ENCODE peak calls at places on chromosomes 3 and 15, in eight cellular contexts. W is transverse colon; L is ovary; G is GM23248; X is vagina; Z is neuronal stem cell; Y is naive thymus-derived CD4-positive, alpha-beta T cell; P is CD8-positive, alpha-beta T cell. F is an unnamed sample. For H3K4me1, the result is how much of the 10 kb centered on the place peaks cover.

GRCh38 chr15:66187271-66187670 is 66.3 kb downstream of the MEGF11 start:
- DNase-seq in W (no peak), L (no peak), G (no peak), X (no peak), Z (no peak), Y (no peak), P (no peak), F (no peak)

GRCh38 chr15:31079519-31079918 is 22.0 kb downstream of the TRPM1 start:
- DNase-seq in W (no peak), L (no peak), G (peak), X (no peak), Z (no peak), Y (no peak), P (no peak), F (no peak)

GRCh38 chr3:13014755-13015285 is 58.4 kb downstream of the IQSEC1 start:
- DNase-seq in W (peak), L (no peak), G (no peak), X (no peak), Z (no peak), Y (no peak), P (no peak), F (no peak)

GRCh38 chr3:172312006-172312405 is 136.2 kb downstream of the GHSR start:
- DNase-seq in W (no peak), L (no peak), G (peak), X (no peak), Z (no peak), Y (no peak), P (no peak), F (no peak)

GRCh38 chr3:120196333-120196732 is 88.7 kb downstream of the GPR156 start:
- DNase-seq in W (no peak), L (no peak), G (no peak), X (no peak), Z (no peak), Y (no peak), P (no peak), F (no peak)

GRCh38 chr3:188979236-188979635 is 192.5 kb upstream of the TPRG1 start:
- DNase-seq in W (no peak), L (no peak), G (no peak), X (no peak), Z (no peak), Y (no peak), P (no peak), F (no peak)

GRCh38 chr3:127443581-127444375 is 146.8 kb downstream of the TPRA1 start:
- DNase-seq in W (no peak), L (peak), G (no peak), X (no peak), Z (no peak), Y (no peak), P (no peak), F (no peak)

GRCh38 chr15:62287066-62287857 is 122.2 kb upstream of the C2CD4B start:
- DNase-seq in W (no peak), L (no peak), G (peak), X (no peak), Z (no peak), Y (no peak), P (no peak), F (no peak)

GRCh38 chr3:39748002-39748401 is 61.4 kb upstream of the MYRIP start:
- DNase-seq in W (no peak), L (no peak), G (peak), X (no peak), Z (no peak), Y (no peak), P (no peak), F (no peak)

GRCh38 chr15:82139823-82140268 is 94.0 kb upstream of the MEX3B start:
- DNase-seq in W (no peak), L (no peak), G (peak), X (no peak), Z (peak), Y (no peak), P (no peak), F (no peak)

GRCh38 chr3:169390310-169390731 is 273.2 kb downstream of the MECOM start:
- DNase-seq in W (peak), L (no peak), G (peak), X (no peak), Z (no peak), Y (no peak), P (no peak), F (no peak)

GRCh38 chr3:175383366-175383765 is 524.2 kb downstream of the NAALADL2 start:
- DNase-seq in W (no peak), L (no peak), G (peak), X (no peak), Z (no peak), Y (no peak), P (no peak), F (no peak)

GRCh38 chr15:57758556-57758955 is 52.0 kb downstream of the POLR2M start:
- DNase-seq in W (no peak), L (no peak), G (no peak), X (no peak), Z (no peak), Y (no peak), P (no peak), F (no peak)

GRCh38 chr15:87032291-87032690 is 952.6 kb downstream of the AGBL1 start:
- DNase-seq in W (no peak), L (no peak), G (no peak), X (no peak), Z (no peak), Y (no peak), P (no peak), F (no peak)

GRCh38 chr15:101240364-101240763 is 11.5 kb downstream of the CHSY1 start:
- DNase-seq in W (no peak), L (no peak), G (peak), X (no peak), Z (no peak), Y (no peak), P (no peak), F (no peak)
- H3K4me1 ChIP-seq in W (half or more), L (under half), G (under half), X (half or more), Z (under half), Y (half or more), P (half or more), F (half or more)

DNA sequence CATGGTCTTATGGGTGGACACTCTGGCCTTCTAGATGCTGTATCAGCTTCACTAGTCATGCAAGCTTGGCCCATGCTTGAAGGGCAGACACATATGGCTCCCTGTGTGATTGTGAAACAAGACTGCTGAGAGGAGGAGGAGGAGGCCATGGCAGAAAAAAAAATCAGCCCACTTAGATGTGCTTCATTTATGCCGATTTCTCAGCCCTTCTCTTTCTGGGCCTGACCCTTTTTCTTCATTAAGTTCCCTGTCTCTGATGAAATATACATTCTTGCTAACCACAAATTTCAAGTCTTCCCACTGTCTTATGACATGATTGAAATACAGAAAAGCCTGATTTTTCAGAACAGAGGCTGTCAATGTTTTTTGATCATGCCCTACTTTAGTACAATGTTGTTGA is 213.0 kb upstream of the FEZF2 start:
- DNase-seq in W (no peak), L (no peak), G (peak), X (no peak), Z (no peak), Y (no peak), P (no peak), F (no peak)
- H3K4me1 ChIP-seq in W (under half), L (under half), G (under half), X (under half), Z (under half), Y (under half), P (under half), F (under half)

GRCh38 chr15:75171408-75171807 is 30.3 kb upstream of the C15orf39 start:
- DNase-seq in W (no peak), L (peak), G (peak), X (no peak), Z (no peak), Y (peak), P (no peak), F (no peak)
- H3K4me1 ChIP-seq in W (under half), L (under half), G (under half), X (under half), Z (under half), Y (under half), P (under half), F (under half)

GRCh38 chr3:48566401-48566760 is 2.8 kb upstream of the UCN2 start:
- DNase-seq in W (no peak), L (no peak), G (no peak), X (no peak), Z (no peak), Y (no peak), P (no peak), F (no peak)

GRCh38 chr3:48567090-48567489 is 3.5 kb upstream of the UCN2 start:
- DNase-seq in W (no peak), L (no peak), G (no peak), X (no peak), Z (no peak), Y (no peak), P (no peak), F (no peak)

GRCh38 chr3:48565186-48565585 is 1.6 kb upstream of the UCN2 start:
- DNase-seq in W (no peak), L (no peak), G (no peak), X (no peak), Z (no peak), Y (no peak), P (no peak), F (no peak)

GRCh38 chr3:48564667-48565066 is 1.1 kb upstream of the UCN2 start:
- DNase-seq in W (no peak), L (no peak), G (no peak), X (no peak), Z (no peak), Y (no peak), P (no peak), F (no peak)

GRCh38 chr3:48565591-48566400 is 2.2 kb upstream of the UCN2 start:
- DNase-seq in W (no peak), L (no peak), G (peak), X (no peak), Z (no peak), Y (no peak), P (no peak), F (no peak)
- H3K4me1 ChIP-seq in W (under half), L (under half), G (under half), X (under half), Z (under half), Y (under half), P (under half), F (under half)

F was measured in CD8-positive, alpha-beta memory T cell.